ENCODE peak calls at places on chromosome 6, in ten cellular contexts. H is brain microvascular endothelial cell; E is upper lobe of right lung; N is neuronal stem cell; Y is CD8-positive, alpha-beta T cell; V is body of pancreas; W is neural progenitor cell; J is tibial nerve; I is SJSA1; L is astrocyte. G is an unnamed sample.
A peak's percentile ranks its signal among the peaks of the same experiment; 100 is the strongest.

GRCh38 chr6:116438590-116439448 is 22.4 kb upstream of the CALHM6 start:
- DNase-seq in W (no peak), V (no peak), L (no peak), I (peak; percentile 12), H (no peak), J (no peak), E (no peak), Y (no peak), N (no peak), G (no peak)

GRCh38 chr6:71294121-71294523 is 5.5 kb downstream of the OGFRL1 start:
- DNase-seq in L (peak; percentile 98), H (peak; percentile 79), I (peak; percentile 30), N (no peak), Y (no peak), V (peak; percentile 38), E (no peak), J (no peak), W (no peak), G (no peak)

GRCh38 chr6:156779206-156780116 is 2.3 kb downstream of the ARID1B start:
- DNase-seq in E (peak; percentile 83), H (no peak), W (peak; percentile 57), I (peak; percentile 52), N (peak; percentile 26), J (peak; percentile 19), L (no peak), V (peak; percentile 50), Y (peak; percentile 47), G (no peak)

GRCh38 chr6:33990061-33990541 is 155.8 kb downstream of the GRM4 start:
- DNase-seq in L (no peak), N (no peak), J (no peak), W (no peak), Y (no peak), H (no peak), E (peak; percentile 61), V (no peak), I (no peak), G (no peak)

GRCh38 chr6:164356814-164357213 is 942.3 kb downstream of the QKI start:
- DNase-seq in J (no peak), N (no peak), Y (no peak), E (no peak), V (no peak), I (no peak), H (no peak), W (no peak), L (no peak), G (no peak)

GRCh38 chr6:111664565-111665039 is 58.9 kb upstream of the TRAF3IP2 start:
- DNase-seq in I (no peak), H (no peak), J (no peak), E (no peak), N (no peak), Y (no peak), W (no peak), V (no peak), L (no peak), G (no peak)

GRCh38 chr6:111973897-111974639 is 79.8 kb upstream of the CCN6 start:
- DNase-seq in Y (no peak), I (no peak), J (no peak), N (no peak), V (no peak), H (peak; percentile 63), E (no peak), W (no peak), L (peak; percentile 82), G (no peak)

GRCh38 chr6:85078071-85078470 is 313.7 kb upstream of the TBX18 start:
- DNase-seq in J (peak; percentile 5), L (peak; percentile 86), W (no peak), I (peak; percentile 91), E (no peak), V (no peak), Y (no peak), H (peak; percentile 85), N (no peak), G (peak; percentile 66)

GRCh38 chr6:101150226-101150625 is 243.3 kb upstream of the GRIK2 start:
- DNase-seq in I (no peak), J (no peak), H (no peak), L (no peak), Y (no peak), E (no peak), W (peak; percentile 68), V (no peak), N (peak; percentile 17), G (no peak)

DNA sequence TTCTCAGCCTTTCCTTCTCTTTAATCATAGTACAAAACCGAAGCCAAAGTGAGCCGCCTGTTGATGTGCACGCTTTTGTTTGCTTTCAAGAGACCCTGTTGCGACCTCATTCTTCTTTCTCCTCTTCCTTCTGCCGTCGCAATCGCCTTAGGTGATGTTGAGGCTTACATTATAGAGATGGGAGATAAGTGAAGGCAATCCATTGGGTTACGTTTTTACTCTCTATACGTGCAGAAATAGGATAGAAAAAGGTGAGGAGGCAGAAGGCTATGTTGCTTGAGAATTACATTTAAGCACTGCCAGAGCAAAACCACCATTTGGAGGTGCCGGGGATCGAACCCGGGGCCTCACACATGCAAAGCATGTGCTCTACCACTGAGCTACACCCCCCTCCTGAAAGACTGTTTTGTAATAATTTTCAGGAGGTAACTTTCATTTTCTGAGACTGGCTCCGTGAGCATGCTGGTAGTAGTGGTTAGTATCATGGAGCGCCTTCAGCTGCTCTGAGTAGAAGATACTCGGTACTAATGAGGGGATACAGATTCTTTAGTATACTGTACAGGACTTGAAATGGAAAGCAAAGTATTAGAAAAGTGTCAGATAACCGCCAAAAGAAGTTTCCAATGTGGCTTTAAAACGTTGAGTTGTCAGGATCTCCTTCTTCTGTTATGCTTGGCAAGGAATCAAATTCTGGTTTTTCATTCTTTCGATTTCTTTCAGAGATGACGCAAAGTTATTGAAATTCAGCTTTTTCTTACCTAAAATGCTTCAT is 165.6 kb downstream of the TRIM27 start:
- DNase-seq in V (no peak), Y (no peak), W (peak; percentile 81), J (no peak), L (peak; percentile 22), I (no peak), N (no peak), E (no peak), H (peak; percentile 85), G (no peak)
- H3K4me3 ChIP-seq in V (no peak overlapping the region), Y (no peak overlapping the region), W (peak overlapping the region; percentile 53), J (no peak overlapping the region), L (peak overlapping the region; percentile 22), I (no peak overlapping the region), N (peak overlapping the region; percentile 73), E (no peak overlapping the region), H (peak overlapping the region; percentile 37), G (no peak overlapping the region)

GRCh38 chr6:135884136-135884535 is 32.6 kb downstream of the PDE7B start:
- DNase-seq in H (no peak), J (no peak), L (no peak), W (no peak), V (no peak), E (no peak), I (no peak), Y (no peak), N (no peak), G (no peak)

GRCh38 chr6:135887069-135887468 is 35.6 kb downstream of the PDE7B start:
- DNase-seq in Y (no peak), J (no peak), W (no peak), N (no peak), L (no peak), E (no peak), V (no peak), H (no peak), I (no peak), G (no peak)

GRCh38 chr6:135883045-135883444 is 31.5 kb downstream of the PDE7B start:
- DNase-seq in I (no peak), E (no peak), W (no peak), H (no peak), J (no peak), L (no peak), N (no peak), V (no peak), Y (no peak), G (no peak)

GRCh38 chr6:135888818-135889217 is 37.3 kb downstream of the PDE7B start:
- DNase-seq in L (no peak), I (no peak), V (no peak), Y (no peak), N (no peak), H (no peak), W (no peak), J (no peak), E (no peak), G (no peak)
- H3K27me3 ChIP-seq in L (no peaks in the 10 kb centered on the region), I (no peaks in the 10 kb centered on the region), V (no peaks in the 10 kb centered on the region), Y (no peaks in the 10 kb centered on the region), N (no peaks in the 10 kb centered on the region), H (no peaks in the 10 kb centered on the region), W (no peaks in the 10 kb centered on the region), J (no peaks in the 10 kb centered on the region), E (no peaks in the 10 kb centered on the region), G (no peaks in the 10 kb centered on the region)

GRCh38 chr6:166289181-166290061 is 18.8 kb downstream of the PRR18 start:
- DNase-seq in N (no peak), E (no peak), L (no peak), I (no peak), H (no peak), V (no peak), J (no peak), Y (no peak), W (no peak), G (no peak)
- H3K36me3 ChIP-seq in N (no peaks in the 10 kb centered on the region), E (no peaks in the 10 kb centered on the region), L (no peaks in the 10 kb centered on the region), I (no peaks in the 10 kb centered on the region), H (no peaks in the 10 kb centered on the region), V (no peaks in the 10 kb centered on the region), J (no peaks in the 10 kb centered on the region), Y (no peaks in the 10 kb centered on the region), W (no peaks in the 10 kb centered on the region), G (no peaks in the 10 kb centered on the region)

DNA sequence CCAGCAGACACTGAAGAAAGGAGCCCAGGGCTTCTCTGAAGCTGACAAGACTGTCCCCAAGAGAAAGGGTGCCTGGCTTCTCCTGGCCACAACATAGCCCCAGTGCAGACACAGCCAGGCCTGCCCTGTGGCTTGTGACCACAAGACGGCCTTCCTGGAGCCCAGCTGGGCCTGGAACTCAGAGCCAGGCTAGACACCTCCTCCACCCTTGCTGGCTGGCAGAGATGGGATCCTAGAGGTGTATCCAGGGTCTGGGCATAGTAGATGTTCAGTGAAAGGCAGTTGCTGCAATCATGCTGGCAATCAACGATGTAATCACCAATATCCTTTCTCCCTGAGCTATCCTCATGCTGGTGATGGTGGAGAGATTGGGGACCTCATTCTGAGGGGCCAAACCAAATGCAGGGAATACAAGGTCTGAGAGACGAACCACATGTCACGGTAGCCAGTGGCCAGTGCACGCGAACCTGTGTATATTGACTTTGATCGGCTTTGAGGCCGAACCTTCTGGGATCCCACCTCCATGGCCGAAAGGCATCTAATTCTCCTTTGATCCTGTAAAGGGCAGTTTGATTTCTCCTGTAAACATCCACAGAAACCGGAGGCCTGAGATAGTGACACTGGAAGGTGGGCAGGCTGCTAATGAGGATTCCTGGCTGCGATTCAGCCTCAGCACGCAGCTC is 115.2 kb downstream of the PSMB1 start:
- DNase-seq in H (no peak), V (no peak), W (no peak), J (no peak), L (peak; percentile 16), N (no peak), Y (no peak), I (no peak), E (no peak), G (no peak)
- H3K4me3 ChIP-seq in H (no peak overlapping the region), V (no peak overlapping the region), W (no peak overlapping the region), J (peak overlapping the region; percentile 14), L (peak overlapping the region; percentile 45), N (no peak overlapping the region), Y (no peak overlapping the region), I (peak overlapping the region; percentile 19), E (peak overlapping the region; percentile 19), G (no peak overlapping the region)

GRCh38 chr6:45955597-45955996 is 60.1 kb downstream of the CLIC5 start:
- DNase-seq in W (no peak), E (no peak), V (no peak), L (no peak), J (no peak), I (no peak), Y (no peak), N (no peak), H (no peak), G (no peak)
- H3K27me3 ChIP-seq in W (no peaks in the 10 kb centered on the region), E (no peaks in the 10 kb centered on the region), V (no peaks in the 10 kb centered on the region), L (peaks cover 5% of the 10 kb centered on the region), J (no peaks in the 10 kb centered on the region), I (no peaks in the 10 kb centered on the region), Y (no peaks in the 10 kb centered on the region), N (no peaks in the 10 kb centered on the region), H (no peaks in the 10 kb centered on the region), G (no peaks in the 10 kb centered on the region)

GRCh38 chr6:87250019-87250418 is 72.4 kb upstream of the SMIM8 start:
- DNase-seq in E (no peak), V (no peak), J (no peak), I (no peak), N (no peak), L (no peak), W (no peak), Y (no peak), H (no peak), G (no peak)
- H3K36me3 ChIP-seq in E (peaks cover 71% of the 10 kb centered on the region), V (peaks cover 14% of the 10 kb centered on the region), J (no peaks in the 10 kb centered on the region), I (peaks cover 45% of the 10 kb centered on the region), N (peaks cover 25% of the 10 kb centered on the region), L (peaks cover 18% of the 10 kb centered on the region), W (peaks cover 36% of the 10 kb centered on the region), Y (peaks cover 23% of the 10 kb centered on the region), H (peaks cover 13% of the 10 kb centered on the region), G (no peaks in the 10 kb centered on the region)